ENCODE peak calls at places on chromosomes 13 and 19, in seven cellular contexts. A is body of pancreas, B is ovary, G is endodermal cell, D is H9, L is transverse colon, O is fibroblast of lung. P is an unnamed sample. For H3K4me1, the result is how much of the 10 kb centered on the place peaks cover.

GRCh38 chr13:32415019-32415418 is 12.9 kb downstream of the N4BP2L1 start:
- DNase-seq in A (no peak), B (no peak), G (peak), D (peak), O (no peak), L (peak), P (peak)

GRCh38 chr19:8456064-8456463 is 11.3 kb downstream of the HNRNPM start:
- DNase-seq in D (peak), A (no peak), L (no peak), B (no peak), G (peak), O (no peak), P (no peak)

GRCh38 chr19:876780-877314 is 16.1 kb downstream of the MED16 start:
- DNase-seq in D (no peak), L (no peak), O (no peak), B (no peak), G (no peak), A (no peak), P (no peak)

GRCh38 chr13:66691149-66691548 is 539.0 kb downstream of the PCDH9 start:
- DNase-seq in D (no peak), B (no peak), A (no peak), L (no peak), G (no peak), O (peak), P (no peak)

GRCh38 chr19:48338802-48339660 is 13.7 kb downstream of the EMP3 start:
- DNase-seq in B (no peak), G (no peak), L (no peak), A (no peak), O (no peak), D (no peak), P (no peak)

GRCh38 chr19:33251076-33251475 is 25.4 kb upstream of the SLC7A10 start:
- DNase-seq in B (no peak), G (no peak), A (no peak), L (no peak), O (no peak), D (no peak), P (no peak)

GRCh38 chr19:34475975-34476594 is 5.5 kb upstream of the WTIP start:
- DNase-seq in O (no peak), L (no peak), A (no peak), D (no peak), G (no peak), B (peak), P (no peak)

GRCh38 chr19:7482584-7483439 is 6.0 kb downstream of the PEX11G start:
- DNase-seq in O (no peak), D (peak), A (no peak), G (peak), L (peak), B (no peak), P (peak)

GRCh38 chr19:31352782-31353651 is 3.8 kb upstream of the TSHZ3 start:
- DNase-seq in O (no peak), L (no peak), A (no peak), D (peak), G (peak), B (peak), P (no peak)

GRCh38 chr13:106491928-106492327 is 43.5 kb downstream of the EFNB2 start:
- DNase-seq in A (no peak), G (no peak), D (no peak), L (no peak), B (no peak), O (no peak), P (no peak)

GRCh38 chr13:31947506-31947905 is 84.1 kb upstream of the FRY start:
- DNase-seq in L (no peak), B (no peak), D (no peak), O (no peak), A (no peak), G (no peak), P (peak)

GRCh38 chr13:41915096-41915495 is 45.8 kb downstream of the VWA8 start:
- DNase-seq in D (no peak), L (no peak), A (no peak), B (no peak), G (no peak), O (no peak), P (no peak)

GRCh38 chr19:56594783-56595547 is at the start of gene ZNF71:
- DNase-seq in G (peak), L (peak), D (peak), A (peak), B (peak), O (peak), P (peak)

GRCh38 chr13:94967183-94968039 is 255.1 kb upstream of the SOX21 start:
- DNase-seq in L (no peak), G (peak), O (peak), B (no peak), A (peak), D (peak), P (peak)

GRCh38 chr13:46668302-46668720 is 115.3 kb downstream of the LRCH1 start:
- DNase-seq in A (no peak), B (peak), L (no peak), D (no peak), G (no peak), O (peak), P (peak)

GRCh38 chr19:15114153-15114540 is 6.9 kb downstream of the SYDE1 start:
- DNase-seq in O (peak), A (no peak), B (no peak), D (no peak), G (no peak), L (no peak), P (no peak)

GRCh38 chr19:29540128-29540527 is 14.3 kb downstream of the VSTM2B start:
- DNase-seq in O (no peak), D (peak), A (no peak), B (no peak), L (no peak), G (no peak), P (no peak)

DNA sequence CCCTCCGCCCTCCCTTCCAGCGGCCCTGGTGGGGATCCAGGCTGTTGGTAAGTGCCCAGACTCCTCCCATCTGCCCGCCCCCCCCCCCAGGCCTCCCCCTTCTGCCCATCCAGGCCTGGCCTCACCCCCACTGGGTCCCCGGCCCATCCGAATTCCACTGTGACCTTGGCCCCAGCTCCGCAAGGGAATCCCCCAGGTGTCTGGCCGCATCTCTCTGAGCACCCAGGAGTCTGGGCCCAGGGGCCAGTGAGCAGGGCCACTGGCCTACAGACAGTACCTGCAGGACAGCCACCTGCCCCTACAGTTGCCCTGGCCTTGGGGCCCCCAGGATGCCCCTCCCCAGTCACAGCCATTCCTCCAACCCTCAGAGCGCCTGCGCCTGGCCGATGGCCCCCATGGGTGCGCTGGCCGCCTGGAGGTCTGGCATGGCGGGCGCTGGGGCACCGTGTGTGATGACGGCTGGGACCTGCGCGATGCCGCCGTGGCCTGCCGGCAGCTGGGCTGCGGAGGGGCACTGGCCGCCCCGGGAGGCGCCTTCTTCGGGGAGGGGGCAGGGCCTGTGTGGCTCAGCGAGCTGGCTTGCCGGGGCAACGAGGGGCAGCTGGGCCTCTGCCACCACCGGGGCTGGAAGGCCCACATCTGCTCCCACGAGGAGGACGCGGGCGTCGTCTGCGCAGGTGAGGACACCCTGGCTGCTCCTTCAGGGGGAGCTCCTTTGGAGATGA is 912 bp downstream of the SSC5D start:
- DNase-seq in B (peak), A (no peak), G (peak), O (peak), D (no peak), L (no peak), P (peak)
- H3K4me1 ChIP-seq in B (under half), A (under half), G (under half), O (under half), D (under half), L (under half), P (under half)

GRCh38 chr13:55199132-55199531 is 1941.6 kb upstream of the PRR20A start:
- DNase-seq in D (no peak), A (no peak), O (no peak), G (peak), L (no peak), B (no peak), P (no peak)
- TF ChIP-seq CTCF in D (peak), A (no peak), O (no peak), G (peak), L (no peak), B (no peak), P (no peak)

DNA sequence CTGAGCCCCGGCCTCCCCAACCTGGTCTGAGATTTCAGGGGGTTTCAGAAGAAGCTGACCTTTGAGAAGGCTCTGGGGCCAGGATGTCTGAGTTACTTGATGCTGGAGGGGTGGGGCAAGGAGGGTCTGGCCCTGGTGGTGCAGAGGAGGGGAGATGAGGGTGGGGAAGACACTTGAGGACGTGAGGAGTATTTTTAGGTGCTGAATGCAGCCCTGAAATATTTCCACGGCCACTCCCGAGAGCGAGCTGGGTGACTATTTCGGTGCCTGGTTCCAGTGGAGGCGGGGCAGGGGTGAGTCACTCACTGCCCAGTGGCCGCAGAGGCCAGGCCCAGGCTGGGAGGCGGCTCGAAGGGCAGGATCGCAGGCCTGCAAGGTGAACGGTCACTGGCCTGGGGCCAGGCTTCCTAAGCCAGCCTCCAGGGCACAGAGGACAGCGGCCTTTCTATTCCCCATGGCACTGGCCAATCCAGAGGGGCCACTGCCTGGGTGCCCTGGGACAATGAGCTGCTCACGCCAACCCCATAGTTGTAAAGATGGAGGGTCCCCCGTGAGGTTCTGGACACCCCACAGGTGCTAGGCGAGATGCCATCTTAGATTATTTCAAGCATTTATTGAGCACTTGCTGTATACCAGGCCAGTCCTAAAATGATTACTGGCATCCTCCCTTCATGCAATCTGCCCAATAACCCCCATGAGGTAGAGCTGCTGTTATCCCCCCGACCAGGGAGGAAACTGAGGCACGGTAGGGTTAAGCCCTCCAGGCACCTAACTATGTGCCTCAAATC is 19.7 kb upstream of the JUND start:
- DNase-seq in D (no peak), B (peak), A (peak), L (peak), G (peak), O (peak), P (peak)
- H3K27ac ChIP-seq in D (no peak), B (peak), A (peak), L (peak), G (no peak), O (peak), P (peak)

GRCh38 chr13:21013682-21014038 is 47.7 kb downstream of the LATS2 start:
- DNase-seq in L (no peak), B (no peak), D (no peak), A (no peak), O (no peak), G (no peak), P (no peak)

GRCh38 chr13:21012841-21013681 is 48.3 kb downstream of the LATS2 start:
- DNase-seq in G (no peak), L (no peak), A (no peak), B (no peak), D (no peak), O (peak), P (no peak)

GRCh38 chr13:21014139-21014665 is 47.2 kb downstream of the LATS2 start:
- DNase-seq in D (no peak), B (no peak), O (peak), G (no peak), L (no peak), A (no peak), P (no peak)

GRCh38 chr13:21015284-21015683 is 46.1 kb downstream of the LATS2 start:
- DNase-seq in O (peak), L (no peak), B (no peak), A (no peak), D (no peak), G (no peak), P (no peak)

DNA sequence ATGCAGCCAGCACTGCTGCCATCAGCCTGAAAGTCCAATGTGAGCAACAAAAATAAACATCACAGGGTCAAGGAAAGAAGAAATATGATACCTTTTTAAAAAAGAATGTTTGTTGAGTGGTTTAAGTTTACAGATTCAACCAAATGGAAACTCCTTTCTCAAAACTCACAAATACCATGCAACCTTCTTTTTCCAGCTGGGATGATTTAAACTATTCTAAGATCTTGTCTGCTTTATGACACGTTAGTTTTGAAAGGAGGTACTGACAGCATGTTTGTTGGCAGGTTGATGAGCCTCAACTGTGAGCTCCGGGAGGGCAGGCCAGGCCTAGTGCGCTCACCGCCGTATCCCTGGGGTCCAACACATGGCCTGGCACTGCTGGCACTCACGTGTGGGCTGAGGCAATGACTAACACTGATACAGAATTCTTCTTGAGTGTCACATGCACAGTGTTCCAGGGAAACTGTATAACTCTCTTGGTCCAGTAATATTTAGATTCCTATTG is 46.7 kb downstream of the LATS2 start:
- DNase-seq in B (peak), D (no peak), G (no peak), L (no peak), A (no peak), O (peak), P (no peak)
- H3K4me1 ChIP-seq in B (under half), D (under half), G (under half), L (under half), A (half or more), O (under half), P (under half)

GRCh38 chr19:46624958-46625661 is at the start of gene PTGIR:
- DNase-seq in G (no peak), A (no peak), D (no peak), L (peak), O (peak), B (no peak), P (peak)
- TF ChIP-seq CTCF in G (no peak), A (no peak), D (no peak), L (no peak), O (peak), B (no peak), P (no peak)

GRCh38 chr19:51751655-51752054 is at the start of gene FPR1:
- DNase-seq in L (no peak), O (peak), A (no peak), G (no peak), D (no peak), B (no peak), P (no peak)
- H3K27ac ChIP-seq in L (no peak), O (no peak), A (peak), G (no peak), D (no peak), B (no peak), P (no peak)

DNA sequence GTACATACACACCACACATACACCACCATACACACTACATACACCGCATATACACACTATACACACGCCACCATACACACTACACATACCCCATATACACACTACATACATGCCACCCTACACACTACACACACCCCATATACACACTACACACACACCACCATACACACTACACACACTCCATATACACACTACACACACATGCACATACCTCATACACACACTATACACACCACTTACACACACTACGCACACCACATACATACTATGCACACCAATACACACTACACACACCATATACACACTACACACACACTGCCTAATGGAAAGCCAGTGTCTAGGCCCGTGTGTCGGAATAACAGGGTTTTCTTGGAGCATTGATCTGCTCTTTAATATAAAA is 27.5 kb downstream of the CRYL1 start:
- DNase-seq in O (no peak), G (no peak), B (no peak), A (no peak), D (no peak), L (no peak), P (no peak)
- H3K4me1 ChIP-seq in O (under half), G (under half), B (under half), A (under half), D (under half), L (under half), P (under half)